ENCODE peak calls at places on chromosome 4, in ten cellular contexts. N is WERI-Rb-1, G is right atrium auricular region, M is HCT116, J is NT2/D1, D is AG09309, L is astrocyte, A is GM12864, B is uterus, Y is AG04450. X is an unnamed sample.

GRCh38 chr4:5039800-5040199 is 11.5 kb upstream of the STK32B start:
- DNase-seq in Y (no peak), N (no peak), L (no peak), B (no peak), A (no peak), M (no peak), G (no peak), D (no peak), J (no peak), X (no peak)

GRCh38 chr4:67558493-67558892 is at the start of gene STAP1:
- DNase-seq in B (no peak), A (peak; percentile 64), J (no peak), L (no peak), D (no peak), M (no peak), G (no peak), N (no peak), Y (no peak), X (peak; percentile 59)

GRCh38 chr4:23374280-23374679 is 515.6 kb downstream of the PPARGC1A start:
- DNase-seq in J (no peak), N (no peak), L (peak; percentile 5), B (no peak), M (no peak), G (no peak), D (no peak), A (no peak), Y (no peak), X (no peak)

GRCh38 chr4:100483796-100484195 is 34.0 kb downstream of the EMCN start:
- DNase-seq in G (no peak), Y (no peak), N (no peak), J (no peak), A (no peak), M (no peak), L (no peak), D (no peak), B (no peak), X (no peak)

GRCh38 chr4:4766570-4766969 is 92.9 kb upstream of the MSX1 start:
- DNase-seq in B (no peak), A (no peak), M (no peak), N (no peak), J (no peak), D (no peak), L (no peak), Y (no peak), G (no peak), X (no peak)

GRCh38 chr4:53136954-53137353 is 228.9 kb downstream of the SCFD2 start:
- DNase-seq in N (no peak), A (no peak), D (no peak), L (no peak), J (no peak), G (no peak), Y (no peak), B (no peak), M (no peak), X (no peak)

GRCh38 chr4:76278583-76278982 is 27.1 kb downstream of the FAM47E start:
- DNase-seq in M (no peak), N (no peak), B (no peak), Y (no peak), A (no peak), J (no peak), D (no peak), L (no peak), G (no peak), X (no peak)

GRCh38 chr4:145154573-145154972 is 25.8 kb downstream of the OTUD4 start:
- DNase-seq in A (no peak), Y (no peak), L (peak; percentile 8), B (no peak), M (no peak), G (no peak), D (no peak), J (no peak), N (peak; percentile 26), X (no peak)

GRCh38 chr4:4641661-4642180 is 99.9 kb upstream of the STX18 start:
- DNase-seq in N (no peak), G (no peak), B (no peak), Y (no peak), A (no peak), L (no peak), D (no peak), J (no peak), M (no peak), X (no peak)

GRCh38 chr4:159443975-159444374 is 341.1 kb downstream of the RAPGEF2 start:
- DNase-seq in J (no peak), G (no peak), L (no peak), B (no peak), D (no peak), N (no peak), A (no peak), M (no peak), Y (peak; percentile 32), X (no peak)

GRCh38 chr4:156971623-156972369 is at the start of gene PDGFC:
- DNase-seq in J (no peak), Y (no peak), A (no peak), N (peak; percentile 91), L (peak; percentile 66), D (no peak), G (peak; percentile 70), B (peak; percentile 81), M (no peak), X (peak; percentile 10)

GRCh38 chr4:40475609-40476008 is 140.5 kb downstream of the CHRNA9 start:
- DNase-seq in B (no peak), A (no peak), Y (no peak), G (no peak), M (no peak), N (no peak), L (no peak), D (no peak), J (no peak), X (no peak)

DNA sequence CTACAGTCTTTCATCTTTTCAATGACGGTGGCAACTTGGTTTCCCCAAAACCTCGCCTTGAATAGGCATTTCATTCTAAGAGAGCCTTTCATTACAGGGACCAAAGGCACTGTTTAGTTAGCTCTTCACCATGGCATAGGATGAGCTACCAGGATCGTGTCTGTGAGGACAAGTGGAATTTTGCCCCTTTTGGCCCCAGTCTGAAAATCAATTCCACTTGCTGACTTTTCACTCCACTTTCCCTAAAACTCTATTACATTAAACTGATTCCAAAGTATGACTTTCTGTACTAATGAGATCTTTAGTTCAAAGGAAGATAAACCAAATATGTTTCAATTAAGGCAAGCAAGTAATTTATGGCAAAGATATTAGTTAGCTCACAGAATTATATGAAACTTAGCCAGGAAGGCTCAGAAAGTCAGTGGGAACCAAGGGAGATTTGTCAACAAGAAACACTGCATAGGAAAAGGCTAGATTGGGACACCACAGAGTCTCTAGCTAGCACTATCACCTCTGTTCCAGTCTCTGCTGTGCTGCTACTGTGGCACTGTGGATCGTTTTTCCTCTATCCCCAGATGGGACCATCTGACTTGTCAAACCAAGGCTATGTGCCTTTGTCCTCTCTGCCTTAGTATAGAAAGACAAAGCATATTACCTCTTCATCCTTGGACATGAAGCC is 145.6 kb downstream of the SLC7A11 start:
- DNase-seq in L (no peak), A (no peak), J (no peak), B (no peak), Y (no peak), G (no peak), N (no peak), D (no peak), M (no peak), X (no peak)
- H3K4me3 ChIP-seq in L (no peak overlapping the region), A (no peak overlapping the region), J (no peak overlapping the region), B (no peak overlapping the region), Y (no peak overlapping the region), G (no peak overlapping the region), N (no peak overlapping the region), D (no peak overlapping the region), M (no peak overlapping the region), X (no peak overlapping the region)

GRCh38 chr4:73499996-73500765 is 18.6 kb downstream of the AFM start:
- DNase-seq in B (no peak), M (no peak), J (no peak), Y (peak; percentile 2), D (no peak), L (no peak), G (no peak), A (no peak), N (no peak), X (no peak)
- H3K4me3 ChIP-seq in B (no peak overlapping the region), M (no peak overlapping the region), J (no peak overlapping the region), Y (peak overlapping the region; percentile 15), D (no peak overlapping the region), L (no peak overlapping the region), G (no peak overlapping the region), A (no peak overlapping the region), N (no peak overlapping the region), X (no peak overlapping the region)

GRCh38 chr4:140163029-140163810 is 9.2 kb upstream of the MAML3 start:
- DNase-seq in J (no peak), L (peak; percentile 69), B (peak; percentile 38), G (peak; percentile 68), N (no peak), M (no peak), D (no peak), A (no peak), Y (no peak), X (no peak)
- H3K4me3 ChIP-seq in J (no peak overlapping the region), L (peak overlapping the region; percentile 22), B (no peak overlapping the region), G (no peak overlapping the region), N (no peak overlapping the region), M (no peak overlapping the region), D (peak overlapping the region; percentile 13), A (no peak overlapping the region), Y (no peak overlapping the region), X (no peak overlapping the region)

GRCh38 chr4:6924361-6924779 is 14.7 kb downstream of the TBC1D14 start:
- DNase-seq in L (no peak), J (no peak), G (no peak), A (no peak), N (no peak), B (no peak), Y (no peak), D (no peak), M (no peak), X (no peak)

GRCh38 chr4:6926081-6926480 is 16.5 kb downstream of the TBC1D14 start:
- DNase-seq in B (no peak), G (no peak), A (no peak), N (no peak), J (no peak), Y (no peak), M (no peak), D (no peak), L (no peak), X (no peak)

GRCh38 chr4:6926681-6927478 is 17.3 kb downstream of the TBC1D14 start:
- DNase-seq in L (peak; percentile 61), N (no peak), J (no peak), G (no peak), Y (no peak), B (no peak), M (no peak), A (no peak), D (no peak), X (no peak)

GRCh38 chr4:6923507-6923906 is 13.9 kb downstream of the TBC1D14 start:
- DNase-seq in A (no peak), L (no peak), Y (no peak), D (no peak), N (no peak), J (no peak), B (no peak), M (no peak), G (no peak), X (no peak)

DNA sequence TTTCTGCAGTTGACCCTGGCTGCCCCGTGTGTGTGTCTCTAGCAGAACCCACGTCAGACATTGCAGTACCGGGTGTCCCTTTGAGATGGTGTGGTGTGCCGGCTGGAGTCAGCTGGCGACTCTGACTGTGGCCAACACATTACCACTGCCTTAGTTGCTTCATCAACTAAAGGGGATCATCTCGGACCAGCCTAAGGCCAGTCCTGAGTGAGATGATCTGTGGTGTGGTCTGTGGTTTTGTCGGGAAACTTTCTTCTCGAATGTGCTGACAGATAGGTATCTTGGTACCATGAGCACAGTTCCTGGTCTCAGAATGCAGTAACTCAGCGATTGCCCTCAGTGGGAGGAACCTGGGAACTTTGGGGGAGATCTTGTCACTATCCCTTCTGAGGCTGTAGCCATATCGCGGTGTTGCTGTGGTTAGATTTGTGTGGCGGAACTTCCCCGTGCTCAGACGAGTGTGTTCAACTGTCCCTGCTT is 15.8 kb downstream of the TBC1D14 start:
- DNase-seq in D (no peak), B (no peak), Y (no peak), A (no peak), L (no peak), G (peak; percentile 75), M (no peak), J (no peak), N (no peak), X (no peak)
- H3K4me3 ChIP-seq in D (no peak overlapping the region), B (no peak overlapping the region), Y (no peak overlapping the region), A (no peak overlapping the region), L (no peak overlapping the region), G (no peak overlapping the region), M (no peak overlapping the region), J (no peak overlapping the region), N (no peak overlapping the region), X (no peak overlapping the region)

X was measured in GM06990.